ENCODE peak calls at places on chromosomes 1 and 21, in seven cellular contexts. One of them, this sample, is unnamed.

GRCh38 chr1:38293530-38293929 is 246.9 kb upstream of the POU3F1 start:
- DNase-seq in fibroblast of the aortic adventitia: no peak
- DNase-seq in BE2C: no peak
- DNase-seq in cardiac fibroblast: no peak
- DNase-seq in heart right ventricle: no peak
- DNase-seq in ascending aorta: no peak
- DNase-seq in lung: no peak
- DNase-seq in this sample: no peak

GRCh38 chr1:224873645-224874369 is 55.7 kb upstream of the DNAH14 start:
- DNase-seq in fibroblast of the aortic adventitia: peak
- DNase-seq in BE2C: no peak
- DNase-seq in cardiac fibroblast: peak
- DNase-seq in heart right ventricle: no peak
- DNase-seq in ascending aorta: no peak
- DNase-seq in lung: no peak
- DNase-seq in this sample: peak

GRCh38 chr1:65623895-65624294 is 168.8 kb upstream of the PDE4B start:
- DNase-seq in fibroblast of the aortic adventitia: no peak
- DNase-seq in BE2C: no peak
- DNase-seq in cardiac fibroblast: peak
- DNase-seq in heart right ventricle: no peak
- DNase-seq in ascending aorta: no peak
- DNase-seq in lung: no peak
- DNase-seq in this sample: no peak

GRCh38 chr1:199447906-199448305 is 579.6 kb upstream of the NR5A2 start:
- DNase-seq in fibroblast of the aortic adventitia: peak
- DNase-seq in BE2C: peak
- DNase-seq in cardiac fibroblast: no peak
- DNase-seq in heart right ventricle: no peak
- DNase-seq in ascending aorta: no peak
- DNase-seq in lung: no peak
- DNase-seq in this sample: no peak

GRCh38 chr1:18917071-18917799 is 14.9 kb upstream of the ALDH4A1 start:
- DNase-seq in fibroblast of the aortic adventitia: no peak
- DNase-seq in BE2C: no peak
- DNase-seq in cardiac fibroblast: no peak
- DNase-seq in heart right ventricle: no peak
- DNase-seq in ascending aorta: no peak
- DNase-seq in lung: no peak
- DNase-seq in this sample: no peak

GRCh38 chr1:8170059-8170835 is 144.1 kb upstream of the ERRFI1 start:
- DNase-seq in fibroblast of the aortic adventitia: no peak
- DNase-seq in BE2C: no peak
- DNase-seq in cardiac fibroblast: no peak
- DNase-seq in heart right ventricle: no peak
- DNase-seq in ascending aorta: no peak
- DNase-seq in lung: no peak
- DNase-seq in this sample: no peak

GRCh38 chr1:207234690-207235089 is 86.8 kb upstream of the CD55 start:
- DNase-seq in fibroblast of the aortic adventitia: no peak
- DNase-seq in BE2C: no peak
- DNase-seq in cardiac fibroblast: no peak
- DNase-seq in heart right ventricle: no peak
- DNase-seq in ascending aorta: no peak
- DNase-seq in lung: no peak
- DNase-seq in this sample: no peak

GRCh38 chr21:38145104-38145503 is 111.7 kb upstream of the KCNJ15 start:
- DNase-seq in fibroblast of the aortic adventitia: no peak
- DNase-seq in BE2C: no peak
- DNase-seq in cardiac fibroblast: no peak
- DNase-seq in heart right ventricle: no peak
- DNase-seq in ascending aorta: no peak
- DNase-seq in lung: no peak
- DNase-seq in this sample: no peak

GRCh38 chr1:193237381-193237978 is 51.1 kb upstream of the B3GALT2 start:
- DNase-seq in fibroblast of the aortic adventitia: no peak
- DNase-seq in BE2C: no peak
- DNase-seq in cardiac fibroblast: no peak
- DNase-seq in heart right ventricle: no peak
- DNase-seq in ascending aorta: no peak
- DNase-seq in lung: no peak
- DNase-seq in this sample: no peak

GRCh38 chr1:1907098-1907736 is 7.8 kb upstream of the CALML6 start:
- DNase-seq in fibroblast of the aortic adventitia: peak
- DNase-seq in BE2C: peak
- DNase-seq in cardiac fibroblast: no peak
- DNase-seq in heart right ventricle: peak
- DNase-seq in ascending aorta: no peak
- DNase-seq in lung: no peak
- DNase-seq in this sample: no peak

GRCh38 chr1:209368864-209369598 is 214.5 kb upstream of the CAMK1G start:
- DNase-seq in fibroblast of the aortic adventitia: peak
- DNase-seq in BE2C: no peak
- DNase-seq in cardiac fibroblast: peak
- DNase-seq in heart right ventricle: no peak
- DNase-seq in ascending aorta: no peak
- DNase-seq in lung: no peak
- DNase-seq in this sample: peak

DNA sequence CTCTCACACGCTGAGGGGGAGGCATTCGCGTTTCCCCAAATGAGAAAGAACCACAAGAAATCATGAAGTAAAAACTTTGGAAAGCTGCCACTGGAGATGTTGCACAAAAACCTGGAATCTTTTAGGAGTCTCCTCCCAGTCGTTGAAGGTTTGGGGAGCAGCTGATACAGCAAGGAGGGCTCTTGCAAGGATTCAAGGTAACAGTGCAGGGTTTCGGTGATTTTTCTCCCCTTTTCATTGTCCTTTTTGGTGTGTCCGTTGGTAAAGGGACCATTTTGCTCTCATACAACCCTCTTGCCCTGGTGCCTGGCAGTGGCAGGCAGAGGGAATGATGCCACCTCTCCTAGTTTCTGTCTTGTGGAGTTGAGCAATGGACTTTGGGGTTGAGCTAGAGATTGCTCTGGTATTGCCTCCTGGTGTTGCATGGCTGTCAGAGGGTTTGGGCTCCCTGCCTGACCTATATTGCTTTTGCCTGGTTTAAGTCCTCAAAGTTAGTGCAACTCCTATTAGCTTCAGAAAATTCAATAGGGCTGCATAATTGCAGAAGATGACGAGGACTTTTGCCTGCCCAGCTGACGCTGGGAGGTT is 872 bp downstream of the BRINP2 start:
- DNase-seq in fibroblast of the aortic adventitia: peak
- DNase-seq in BE2C: no peak
- DNase-seq in cardiac fibroblast: peak
- DNase-seq in heart right ventricle: no peak
- DNase-seq in ascending aorta: no peak
- DNase-seq in lung: no peak
- DNase-seq in this sample: peak
- H3K4me3 ChIP-seq in fibroblast of the aortic adventitia: no peak
- H3K4me3 ChIP-seq in BE2C: no peak
- H3K4me3 ChIP-seq in cardiac fibroblast: no peak
- H3K4me3 ChIP-seq in heart right ventricle: peak
- H3K4me3 ChIP-seq in ascending aorta: peak
- H3K4me3 ChIP-seq in lung: no peak
- H3K4me3 ChIP-seq in this sample: no peak

GRCh38 chr1:91847851-91848250 is 38.1 kb downstream of the TGFBR3 start:
- DNase-seq in fibroblast of the aortic adventitia: no peak
- DNase-seq in BE2C: no peak
- DNase-seq in cardiac fibroblast: no peak
- DNase-seq in heart right ventricle: no peak
- DNase-seq in ascending aorta: no peak
- DNase-seq in lung: no peak
- DNase-seq in this sample: no peak

GRCh38 chr1:91843843-91844242 is 42.1 kb downstream of the TGFBR3 start:
- DNase-seq in fibroblast of the aortic adventitia: no peak
- DNase-seq in BE2C: no peak
- DNase-seq in cardiac fibroblast: no peak
- DNase-seq in heart right ventricle: no peak
- DNase-seq in ascending aorta: no peak
- DNase-seq in lung: no peak
- DNase-seq in this sample: no peak

GRCh38 chr1:91846007-91846620 is 39.8 kb downstream of the TGFBR3 start:
- DNase-seq in fibroblast of the aortic adventitia: peak
- DNase-seq in BE2C: peak
- DNase-seq in cardiac fibroblast: peak
- DNase-seq in heart right ventricle: no peak
- DNase-seq in ascending aorta: no peak
- DNase-seq in lung: peak
- DNase-seq in this sample: peak

GRCh38 chr1:91842563-91842962 is 43.4 kb downstream of the TGFBR3 start:
- DNase-seq in fibroblast of the aortic adventitia: no peak
- DNase-seq in BE2C: no peak
- DNase-seq in cardiac fibroblast: no peak
- DNase-seq in heart right ventricle: no peak
- DNase-seq in ascending aorta: no peak
- DNase-seq in lung: no peak
- DNase-seq in this sample: no peak

DNA sequence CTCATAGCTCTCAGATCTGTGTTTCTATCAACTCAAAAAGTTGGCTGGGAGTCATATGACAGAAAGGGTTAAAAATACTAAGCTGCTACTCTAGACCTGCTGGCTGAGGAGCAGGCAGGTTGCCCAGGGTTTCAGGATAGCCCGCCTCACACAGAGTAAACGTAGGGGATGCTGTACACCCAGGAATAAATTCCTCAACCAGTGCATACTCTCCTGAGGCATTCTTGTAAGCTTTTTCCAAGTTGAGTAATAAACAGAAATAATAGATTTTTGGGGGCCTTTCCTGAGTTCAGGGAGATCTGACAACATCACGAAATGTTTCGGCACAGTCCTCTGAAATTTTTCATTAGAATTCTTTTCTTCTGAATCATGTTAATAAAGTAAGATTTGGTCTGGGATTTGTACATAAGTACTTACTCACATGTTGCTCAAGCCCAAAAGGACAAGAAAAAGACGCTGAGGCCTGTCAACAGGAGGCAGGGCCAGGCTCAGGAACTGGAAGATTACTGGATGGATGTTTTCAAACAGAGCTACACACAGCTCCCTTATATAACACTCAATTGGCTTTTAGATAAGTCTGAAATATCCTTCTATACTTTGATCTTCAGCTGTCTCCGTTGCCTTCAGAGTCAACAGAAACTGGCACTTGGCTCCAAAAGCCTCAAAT is 41.0 kb downstream of the TGFBR3 start:
- DNase-seq in fibroblast of the aortic adventitia: peak
- DNase-seq in BE2C: no peak
- DNase-seq in cardiac fibroblast: peak
- DNase-seq in heart right ventricle: peak
- DNase-seq in ascending aorta: no peak
- DNase-seq in lung: peak
- DNase-seq in this sample: peak
- H3K4me3 ChIP-seq in fibroblast of the aortic adventitia: no peak
- H3K4me3 ChIP-seq in BE2C: no peak
- H3K4me3 ChIP-seq in cardiac fibroblast: no peak
- H3K4me3 ChIP-seq in heart right ventricle: no peak
- H3K4me3 ChIP-seq in ascending aorta: no peak
- H3K4me3 ChIP-seq in lung: no peak
- H3K4me3 ChIP-seq in this sample: no peak

GRCh38 chr21:17796037-17796403 is 23.1 kb downstream of the C21orf91 start:
- DNase-seq in fibroblast of the aortic adventitia: no peak
- DNase-seq in BE2C: no peak
- DNase-seq in cardiac fibroblast: no peak
- DNase-seq in heart right ventricle: no peak
- DNase-seq in ascending aorta: no peak
- DNase-seq in lung: no peak
- DNase-seq in this sample: no peak

GRCh38 chr21:17793271-17793670 is 25.9 kb downstream of the C21orf91 start:
- DNase-seq in fibroblast of the aortic adventitia: no peak
- DNase-seq in BE2C: no peak
- DNase-seq in cardiac fibroblast: no peak
- DNase-seq in heart right ventricle: no peak
- DNase-seq in ascending aorta: no peak
- DNase-seq in lung: no peak
- DNase-seq in this sample: no peak

GRCh38 chr21:17795084-17796036 is 23.8 kb downstream of the C21orf91 start:
- DNase-seq in fibroblast of the aortic adventitia: no peak
- DNase-seq in BE2C: no peak
- DNase-seq in cardiac fibroblast: no peak
- DNase-seq in heart right ventricle: no peak
- DNase-seq in ascending aorta: no peak
- DNase-seq in lung: no peak
- DNase-seq in this sample: no peak

GRCh38 chr21:17794631-17795030 is 24.5 kb downstream of the C21orf91 start:
- DNase-seq in fibroblast of the aortic adventitia: no peak
- DNase-seq in BE2C: no peak
- DNase-seq in cardiac fibroblast: no peak
- DNase-seq in heart right ventricle: no peak
- DNase-seq in ascending aorta: no peak
- DNase-seq in lung: no peak
- DNase-seq in this sample: no peak

DNA sequence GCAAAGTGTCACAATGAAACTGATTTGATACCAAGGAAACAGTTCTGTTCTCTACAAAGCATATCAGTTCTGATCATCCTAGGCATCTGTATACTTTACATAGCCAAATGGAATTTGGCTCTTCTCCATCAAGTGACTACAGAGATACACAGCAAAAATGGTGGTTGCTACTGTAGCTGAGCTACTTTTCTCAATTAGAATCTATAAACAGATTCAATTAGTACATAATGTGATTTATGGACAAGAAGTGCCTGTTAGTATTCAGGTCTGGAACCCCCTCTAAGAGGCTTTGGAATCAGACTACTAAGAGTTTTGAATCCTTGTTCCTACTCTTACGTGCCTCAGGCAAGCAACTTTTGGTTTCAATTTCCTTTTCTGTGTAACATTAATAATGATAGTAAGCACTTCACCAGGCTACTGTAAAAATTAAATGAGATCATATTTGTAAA is 25.5 kb downstream of the C21orf91 start:
- DNase-seq in fibroblast of the aortic adventitia: peak
- DNase-seq in BE2C: peak
- DNase-seq in cardiac fibroblast: peak
- DNase-seq in heart right ventricle: no peak
- DNase-seq in ascending aorta: no peak
- DNase-seq in lung: no peak
- DNase-seq in this sample: peak
- H3K4me3 ChIP-seq in fibroblast of the aortic adventitia: peak
- H3K4me3 ChIP-seq in BE2C: peak
- H3K4me3 ChIP-seq in cardiac fibroblast: peak
- H3K4me3 ChIP-seq in heart right ventricle: peak
- H3K4me3 ChIP-seq in ascending aorta: peak
- H3K4me3 ChIP-seq in lung: no peak
- H3K4me3 ChIP-seq in this sample: peak

DNA sequence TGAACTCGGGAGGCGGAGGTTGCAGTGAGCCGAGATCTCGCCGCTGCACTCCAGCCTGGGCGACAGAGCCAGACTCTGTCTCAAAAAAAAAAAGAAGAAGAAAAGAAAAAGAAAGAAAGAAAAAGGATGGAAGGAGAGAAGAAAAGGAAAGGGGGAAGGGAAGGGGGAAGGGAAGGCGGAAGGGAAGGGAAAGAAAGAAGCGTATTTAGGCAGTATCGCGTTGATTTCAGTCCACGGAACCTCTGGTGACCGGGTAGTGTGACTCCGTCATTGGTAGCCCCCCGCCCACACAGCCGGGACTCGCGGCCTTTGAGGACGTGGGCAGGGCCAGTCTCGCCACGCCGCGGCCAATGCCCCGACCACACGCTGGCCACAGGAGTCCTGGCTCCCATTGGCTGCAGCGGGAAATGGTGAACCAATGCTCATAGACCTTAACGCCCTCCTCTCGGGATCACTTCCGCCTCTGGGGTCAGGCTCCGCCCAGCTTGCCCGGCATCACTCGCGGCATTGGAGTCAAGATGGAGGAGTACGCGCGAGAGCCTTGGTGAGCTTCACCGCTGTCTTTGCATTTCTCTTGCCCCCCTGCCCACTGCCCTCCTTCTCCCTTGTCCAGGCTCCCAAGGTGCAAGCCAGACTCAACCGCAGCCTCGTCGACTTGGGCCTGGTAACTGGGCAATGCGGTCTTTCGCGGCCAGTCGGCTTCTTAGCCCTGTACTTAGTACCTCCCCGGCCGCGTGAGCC is at the start of gene TIMM17A:
- DNase-seq in fibroblast of the aortic adventitia: peak
- DNase-seq in BE2C: peak
- DNase-seq in cardiac fibroblast: peak
- DNase-seq in heart right ventricle: peak
- DNase-seq in ascending aorta: peak
- DNase-seq in lung: peak
- DNase-seq in this sample: peak
- H3K4me3 ChIP-seq in fibroblast of the aortic adventitia: peak
- H3K4me3 ChIP-seq in BE2C: peak
- H3K4me3 ChIP-seq in cardiac fibroblast: peak
- H3K4me3 ChIP-seq in heart right ventricle: peak
- H3K4me3 ChIP-seq in ascending aorta: peak
- H3K4me3 ChIP-seq in lung: peak
- H3K4me3 ChIP-seq in this sample: peak

This sample was measured in fibroblast of mammary gland.